ENCODE peak calls at places on chromosomes 16 and 17, in nine cellular contexts. A is HFFc6; Z is CD4-positive, alpha-beta memory T cell; C is activated CD8-positive, alpha-beta memory T cell treated with anti-CD3 and anti-CD28 coated beads for 4 hours; R is NCI-H1417; U is activated CD4-positive, alpha-beta T cell treated with anti-CD3 and anti-CD28 coated beads, Interleukin-2, amount 50 U/mL, for 1 hour; G is stimulated activated CD8-positive, alpha-beta memory T cell treated with anti-CD3 and anti-CD28 coated beads, Interleukin-4, amount 100 ng/mL, for 4 hours; O is thoracic aorta; I is psoas muscle. F is an unnamed sample.

GRCh38 chr17:7130626-7131467 is 16.2 kb upstream of the ASGR2 start:
- DNase-seq in A (no peak), Z (no peak), C (no peak), R (no peak), U (no peak), G (no peak), O (no peak), I (no peak), F (no peak)

GRCh38 chr17:62898239-62898864 is 67.7 kb upstream of the TANC2 start:
- DNase-seq in A (peak), Z (no peak), C (no peak), R (no peak), U (no peak), G (no peak), O (no peak), I (no peak), F (no peak)

GRCh38 chr17:282912-283882 is 69.4 kb downstream of the RPH3AL start:
- DNase-seq in A (no peak), Z (no peak), C (no peak), R (no peak), U (no peak), G (no peak), O (no peak), I (no peak), F (no peak)

GRCh38 chr17:21030375-21030774 is 12.4 kb downstream of the USP22 start:
- DNase-seq in A (no peak), Z (no peak), C (no peak), R (no peak), U (no peak), G (no peak), O (no peak), I (no peak), F (no peak)

GRCh38 chr17:14922421-14922820 is 342.7 kb downstream of the PMP22 start:
- DNase-seq in A (peak), Z (no peak), C (no peak), R (no peak), U (no peak), G (no peak), O (no peak), I (no peak), F (no peak)

GRCh38 chr17:72116692-72117469 is 3.9 kb upstream of the SOX9 start:
- DNase-seq in A (no peak), Z (no peak), C (no peak), R (no peak), U (no peak), G (no peak), O (no peak), I (no peak), F (no peak)

GRCh38 chr16:13795131-13795530 is 124.8 kb upstream of the ERCC4 start:
- DNase-seq in A (no peak), Z (no peak), C (no peak), R (no peak), U (no peak), G (no peak), O (no peak), I (no peak), F (no peak)

GRCh38 chr17:43591750-43592562 is 45.8 kb upstream of the ETV4 start:
- DNase-seq in A (peak), Z (no peak), C (no peak), R (no peak), U (no peak), G (no peak), O (peak), I (peak), F (peak)

GRCh38 chr16:46916980-46917379 is 32.8 kb downstream of the GPT2 start:
- DNase-seq in A (no peak), Z (no peak), C (no peak), R (no peak), U (no peak), G (no peak), O (no peak), I (no peak), F (no peak)

GRCh38 chr17:81246679-81247338 is 7.7 kb downstream of the NDUFAF8 start:
- DNase-seq in A (no peak), Z (no peak), C (no peak), R (no peak), U (no peak), G (no peak), O (no peak), I (peak), F (peak)

GRCh38 chr17:2095536-2095910 is 40.6 kb downstream of the HIC1 start:
- DNase-seq in A (no peak), Z (no peak), C (no peak), R (no peak), U (no peak), G (no peak), O (no peak), I (no peak), F (no peak)

GRCh38 chr17:1649844-1650409 is at the start of gene RILP:
- DNase-seq in A (no peak), Z (peak), C (no peak), R (peak), U (no peak), G (no peak), O (no peak), I (peak), F (peak)

GRCh38 chr17:4230142-4230541 is 33.6 kb downstream of the ANKFY1 start:
- DNase-seq in A (peak), Z (no peak), C (no peak), R (no peak), U (no peak), G (no peak), O (peak), I (no peak), F (no peak)

GRCh38 chr16:53955221-53955875 is 251.4 kb downstream of the FTO start:
- DNase-seq in A (no peak), Z (no peak), C (no peak), R (no peak), U (no peak), G (no peak), O (no peak), I (no peak), F (no peak)

GRCh38 chr17:65230040-65230439 is 92.9 kb downstream of the RGS9 start:
- DNase-seq in A (no peak), Z (no peak), C (no peak), R (no peak), U (no peak), G (no peak), O (no peak), I (no peak), F (no peak)

GRCh38 chr17:76155988-76156661 is 15.1 kb upstream of the FOXJ1 start:
- DNase-seq in A (no peak), Z (no peak), C (no peak), R (no peak), U (no peak), G (no peak), O (no peak), I (no peak), F (no peak)

GRCh38 chr16:52229471-52229870 is 317.5 kb downstream of the TOX3 start:
- DNase-seq in A (no peak), Z (no peak), C (no peak), R (no peak), U (no peak), G (no peak), O (no peak), I (no peak), F (no peak)

GRCh38 chr16:50464325-50465290 is 83.6 kb upstream of the NKD1 start:
- DNase-seq in A (no peak), Z (no peak), C (no peak), R (no peak), U (no peak), G (no peak), O (no peak), I (no peak), F (no peak)

GRCh38 chr17:17206913-17207368 is 808 bp upstream of the PLD6 start:
- DNase-seq in A (no peak), Z (no peak), C (no peak), R (no peak), U (no peak), G (no peak), O (no peak), I (no peak), F (no peak)

GRCh38 chr16:30605148-30605547 is 5.0 kb downstream of the ZNF689 start:
- DNase-seq in A (no peak), Z (no peak), C (no peak), R (no peak), U (no peak), G (no peak), O (no peak), I (no peak), F (peak)

GRCh38 chr16:1055557-1055924 is 17.0 kb upstream of the SSTR5 start:
- DNase-seq in A (no peak), Z (no peak), C (no peak), R (no peak), U (no peak), G (no peak), O (no peak), I (no peak), F (no peak)

GRCh38 chr16:54987081-54987480 is 56.4 kb downstream of the IRX5 start:
- DNase-seq in A (no peak), Z (no peak), C (no peak), R (peak), U (no peak), G (no peak), O (no peak), I (no peak), F (no peak)

GRCh38 chr16:67364610-67365256 is 28.6 kb downstream of the TPPP3 start:
- DNase-seq in A (no peak), Z (no peak), C (no peak), R (no peak), U (no peak), G (no peak), O (no peak), I (no peak), F (no peak)

GRCh38 chr17:77867308-77867781 is 91.2 kb upstream of the TNRC6C start:
- DNase-seq in A (no peak), Z (no peak), C (no peak), R (no peak), U (no peak), G (no peak), O (no peak), I (no peak), F (no peak)